ENCODE peak calls at places on chromosomes 2 and 18, in eight cellular contexts. I is CD4-positive, alpha-beta T cell; T is colonic mucosa; B is Calu3; O is cardiac fibroblast; Q is transverse colon; D is choroid plexus epithelial cell; G is AG04450. F is an unnamed sample.
A peak's percentile ranks its signal among the peaks of the same experiment; 100 is the strongest.

GRCh38 chr2:239711911-239712570 is 311.2 kb upstream of the HDAC4 start:
- DNase-seq in T (no peak), D (no peak), I (no peak), O (no peak), Q (no peak), G (no peak), B (no peak), F (no peak)

GRCh38 chr2:120597595-120598193 is 138.0 kb upstream of the GLI2 start:
- DNase-seq in B (no peak), G (no peak), D (peak; percentile 31), O (peak; percentile 38), T (no peak), Q (no peak), I (no peak), F (no peak)

GRCh38 chr2:176553685-176554106 is 284.5 kb downstream of the MTX2 start:
- DNase-seq in I (no peak), Q (peak; percentile 68), G (no peak), O (peak; percentile 74), T (peak; percentile 68), B (peak; percentile 74), D (peak; percentile 54), F (no peak)

GRCh38 chr2:68970566-68970965 is 3.9 kb upstream of the GKN1 start:
- DNase-seq in G (no peak), D (no peak), B (no peak), O (peak; percentile 32), I (no peak), T (no peak), Q (no peak), F (no peak)

GRCh38 chr2:240627736-240628506 is 2.6 kb downstream of the GPR35 start:
- DNase-seq in O (no peak), D (no peak), Q (peak; percentile 2), T (no peak), I (no peak), G (no peak), B (no peak), F (no peak)

GRCh38 chr2:28231110-28231621 is 161.5 kb upstream of the FOSL2 start:
- DNase-seq in B (no peak), Q (no peak), D (peak; percentile 16), T (no peak), O (peak; percentile 63), G (no peak), I (no peak), F (no peak)

GRCh38 chr18:12630136-12630535 is 27.8 kb downstream of the SPIRE1 start:
- DNase-seq in B (no peak), Q (no peak), D (no peak), I (no peak), T (no peak), O (no peak), G (no peak), F (no peak)

GRCh38 chr18:74249181-74249968 is 42.4 kb downstream of the CYB5A start:
- DNase-seq in Q (no peak), I (no peak), B (peak; percentile 24), O (peak; percentile 89), G (peak; percentile 37), D (peak; percentile 98), T (no peak), F (no peak)

GRCh38 chr18:41906528-41907256 is 48.3 kb upstream of the PIK3C3 start:
- DNase-seq in D (peak; percentile 78), I (no peak), G (peak; percentile 39), T (no peak), O (peak; percentile 69), B (no peak), Q (no peak), F (no peak)

GRCh38 chr2:29786361-29786760 is 135.0 kb downstream of the ALK start:
- DNase-seq in B (peak; percentile 47), T (peak; percentile 19), G (no peak), D (no peak), I (no peak), Q (no peak), O (no peak), F (no peak)

GRCh38 chr2:96111823-96112500 is 4.4 kb downstream of the ADRA2B start:
- DNase-seq in G (no peak), D (no peak), O (no peak), Q (no peak), B (no peak), I (no peak), T (no peak), F (no peak)

GRCh38 chr2:237118731-237119130 is 33.0 kb downstream of the COPS8 start:
- DNase-seq in B (no peak), T (no peak), I (no peak), Q (no peak), O (peak; percentile 57), D (no peak), G (no peak), F (no peak)

GRCh38 chr2:134392689-134393476 is 139.0 kb downstream of the MGAT5 start:
- DNase-seq in I (no peak), G (no peak), Q (no peak), B (no peak), D (peak; percentile 51), O (peak; percentile 43), T (no peak), F (no peak)

GRCh38 chr18:52343138-52343537 is 3.1 kb downstream of the DCC start:
- DNase-seq in B (no peak), I (no peak), G (no peak), T (no peak), Q (no peak), D (peak; percentile 49), O (no peak), F (no peak)

GRCh38 chr2:54680397-54681032 is 42.9 kb upstream of the EML6 start:
- DNase-seq in B (no peak), D (no peak), T (no peak), I (no peak), G (no peak), O (no peak), Q (no peak), F (no peak)

GRCh38 chr2:99861376-99861760 is 281.0 kb downstream of the AFF3 start:
- DNase-seq in I (no peak), G (no peak), Q (no peak), B (no peak), T (no peak), D (peak; percentile 54), O (no peak), F (no peak)

GRCh38 chr2:143081616-143082015 is 47.6 kb upstream of the ARHGAP15 start:
- DNase-seq in I (no peak), D (no peak), Q (no peak), O (no peak), G (no peak), T (no peak), B (no peak), F (no peak)

GRCh38 chr2:133293544-133294270 is 274.6 kb downstream of the NCKAP5 start:
- DNase-seq in I (no peak), B (no peak), O (no peak), D (peak; percentile 31), Q (no peak), T (no peak), G (no peak), F (no peak)

GRCh38 chr2:3435440-3435839 is 55.9 kb downstream of the TRAPPC12 start:
- DNase-seq in O (no peak), B (no peak), D (no peak), T (no peak), G (no peak), Q (no peak), I (no peak), F (no peak)

GRCh38 chr2:100819365-100820345 is at the start of gene NPAS2:
- DNase-seq in D (peak; percentile 68), G (no peak), T (peak; percentile 60), O (peak; percentile 79), B (peak; percentile 60), I (no peak), Q (peak; percentile 59), F (no peak)

GRCh38 chr2:149038442-149039212 is at the start of gene LYPD6B:
- DNase-seq in I (no peak), B (peak; percentile 71), Q (peak; percentile 75), T (peak; percentile 65), G (no peak), O (no peak), D (no peak), F (no peak)

GRCh38 chr18:26663001-26663400 is 114.6 kb upstream of the KCTD1 start:
- DNase-seq in Q (no peak), B (no peak), O (no peak), G (no peak), D (no peak), T (no peak), I (no peak), F (no peak)

DNA sequence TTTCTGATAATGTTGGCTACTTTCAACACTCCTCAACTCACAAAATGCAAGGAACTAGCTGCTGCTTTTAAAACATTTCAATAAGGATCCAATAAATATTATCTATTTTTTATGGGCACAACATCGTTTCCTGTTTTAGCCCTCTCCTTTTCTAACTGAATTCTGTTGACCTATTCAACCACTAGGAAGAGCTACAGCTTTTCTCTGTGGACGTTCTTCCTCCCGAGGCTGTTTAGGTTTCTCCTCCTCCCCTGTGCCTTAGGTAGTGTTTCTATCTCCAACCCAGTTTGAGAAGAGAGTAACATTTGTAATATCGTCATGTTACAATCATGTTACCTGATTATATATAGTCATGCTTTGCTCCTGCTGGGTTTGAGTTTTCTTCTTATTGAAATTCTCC is 91.3 kb upstream of the ITGB6 start:
- DNase-seq in B (no peak), T (no peak), Q (no peak), O (no peak), G (no peak), D (no peak), I (no peak), F (no peak)
- TF ChIP-seq CTCF in B (no peak), T (no peak), Q (no peak), O (peak; percentile 19), G (no peak), D (peak; percentile 37), I (no peak), F (no peak)

DNA sequence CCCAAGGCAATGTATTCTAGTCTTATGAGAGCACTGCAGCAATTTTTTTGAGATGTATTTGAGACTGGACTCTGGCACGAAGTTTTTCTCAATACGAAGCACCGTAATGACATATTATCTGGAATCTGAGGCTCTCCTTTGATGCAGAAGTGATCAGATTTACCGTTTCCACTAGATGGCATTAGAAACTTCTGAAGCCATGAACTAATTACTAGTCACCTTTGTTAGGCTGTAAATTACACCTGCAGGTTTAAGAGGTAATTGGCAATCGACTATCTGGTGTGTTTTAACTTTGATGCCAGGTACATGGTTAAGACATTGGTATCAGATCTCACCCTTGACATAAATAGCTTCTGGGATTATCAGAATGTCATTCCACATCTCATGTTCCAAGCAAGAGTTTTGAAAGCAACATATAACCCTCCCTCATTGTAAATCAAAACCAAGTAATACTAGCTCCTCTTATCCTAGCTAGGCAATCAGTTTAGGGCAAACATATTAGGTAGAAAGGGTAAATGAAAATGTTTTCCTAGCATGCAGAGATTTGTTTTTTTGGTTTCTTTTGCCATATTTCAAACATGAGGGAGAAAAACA is 254.6 kb upstream of the SPRED2 start:
- DNase-seq in Q (no peak), B (no peak), I (no peak), T (no peak), G (no peak), O (no peak), D (no peak), F (no peak)
- TF ChIP-seq CTCF in Q (no peak), B (no peak), I (no peak), T (no peak), G (no peak), O (no peak), D (no peak), F (no peak)

GRCh38 chr2:25582079-25582830 is 91.1 kb downstream of the DTNB start:
- DNase-seq in I (no peak), Q (no peak), T (no peak), D (no peak), G (no peak), B (no peak), O (no peak), F (no peak)
- TF ChIP-seq CTCF in I (no peak), Q (no peak), T (no peak), D (no peak), G (no peak), B (no peak), O (no peak), F (no peak)

GRCh38 chr2:37984589-37984988 is 59.5 kb downstream of the RMDN2 start:
- DNase-seq in Q (no peak), D (peak; percentile 67), B (no peak), G (no peak), T (no peak), I (no peak), O (peak; percentile 62), F (no peak)
- TF ChIP-seq CTCF in Q (no peak), D (peak; percentile 49), B (no peak), G (peak; percentile 20), T (no peak), I (no peak), O (peak; percentile 26), F (peak; percentile 51)

F was measured in osteocyte.